ENCODE peak calls at places on chromosomes 16 and 17, in seven cellular contexts. One of them, this sample, is unnamed.

GRCh38 chr17:26818736-26819135 is 475.2 kb upstream of the WSB1 start:
- DNase-seq in breast epithelium: no peak
- DNase-seq in GM12865: peak; percentile 7
- DNase-seq in adrenal gland: no peak
- DNase-seq in Peyer's patch: no peak
- DNase-seq in GM23338: peak; percentile 3
- DNase-seq in omental fat pad: no peak
- DNase-seq in this sample: no peak

GRCh38 chr16:66470556-66470955 is 43.5 kb downstream of the BEAN1 start:
- DNase-seq in GM23338: no peak
- DNase-seq in omental fat pad: no peak
- DNase-seq in Peyer's patch: no peak
- DNase-seq in breast epithelium: no peak
- DNase-seq in adrenal gland: no peak
- DNase-seq in GM12865: no peak
- DNase-seq in this sample: no peak

GRCh38 chr16:81005644-81006471 is 827 bp downstream of the CMC2 start:
- DNase-seq in GM23338: peak; percentile 46
- DNase-seq in omental fat pad: no peak
- DNase-seq in Peyer's patch: no peak
- DNase-seq in breast epithelium: no peak
- DNase-seq in GM12865: no peak
- DNase-seq in adrenal gland: peak; percentile 81
- DNase-seq in this sample: no peak

GRCh38 chr16:83835972-83836566 is 28.3 kb downstream of the HSBP1 start:
- DNase-seq in GM12865: peak; percentile 9
- DNase-seq in omental fat pad: no peak
- DNase-seq in Peyer's patch: no peak
- DNase-seq in breast epithelium: no peak
- DNase-seq in GM23338: no peak
- DNase-seq in adrenal gland: no peak
- DNase-seq in this sample: peak; percentile 44

GRCh38 chr17:47717845-47718621 is 15.0 kb upstream of the TBX21 start:
- DNase-seq in Peyer's patch: no peak
- DNase-seq in breast epithelium: no peak
- DNase-seq in omental fat pad: no peak
- DNase-seq in adrenal gland: no peak
- DNase-seq in GM12865: no peak
- DNase-seq in GM23338: no peak
- DNase-seq in this sample: no peak

GRCh38 chr17:3448059-3448630 is 14.5 kb upstream of the OR1E2 start:
- DNase-seq in GM23338: no peak
- DNase-seq in Peyer's patch: no peak
- DNase-seq in breast epithelium: no peak
- DNase-seq in omental fat pad: no peak
- DNase-seq in adrenal gland: no peak
- DNase-seq in GM12865: no peak
- DNase-seq in this sample: no peak

GRCh38 chr16:81645303-81645702 is 133.8 kb upstream of the PLCG2 start:
- DNase-seq in Peyer's patch: no peak
- DNase-seq in adrenal gland: peak; percentile 93
- DNase-seq in breast epithelium: peak; percentile 87
- DNase-seq in GM12865: no peak
- DNase-seq in omental fat pad: no peak
- DNase-seq in GM23338: no peak
- DNase-seq in this sample: no peak

GRCh38 chr17:34761646-34762045 is 182.3 kb downstream of the TMEM132E start:
- DNase-seq in Peyer's patch: no peak
- DNase-seq in GM12865: no peak
- DNase-seq in omental fat pad: no peak
- DNase-seq in breast epithelium: no peak
- DNase-seq in GM23338: no peak
- DNase-seq in adrenal gland: no peak
- DNase-seq in this sample: no peak

GRCh38 chr17:71157297-71157696 is 963.5 kb upstream of the SOX9 start:
- DNase-seq in GM23338: no peak
- DNase-seq in Peyer's patch: no peak
- DNase-seq in adrenal gland: no peak
- DNase-seq in omental fat pad: no peak
- DNase-seq in breast epithelium: no peak
- DNase-seq in GM12865: no peak
- DNase-seq in this sample: no peak

GRCh38 chr17:29585080-29585751 is 4.2 kb downstream of the GIT1 start:
- DNase-seq in omental fat pad: no peak
- DNase-seq in GM12865: no peak
- DNase-seq in GM23338: peak; percentile 41
- DNase-seq in Peyer's patch: no peak
- DNase-seq in breast epithelium: no peak
- DNase-seq in adrenal gland: peak; percentile 23
- DNase-seq in this sample: no peak

GRCh38 chr17:42311240-42312034 is 23.1 kb downstream of the STAT5A start:
- DNase-seq in Peyer's patch: peak; percentile 62
- DNase-seq in omental fat pad: peak; percentile 73
- DNase-seq in breast epithelium: no peak
- DNase-seq in GM12865: no peak
- DNase-seq in GM23338: peak; percentile 64
- DNase-seq in adrenal gland: peak; percentile 97
- DNase-seq in this sample: peak; percentile 84

DNA sequence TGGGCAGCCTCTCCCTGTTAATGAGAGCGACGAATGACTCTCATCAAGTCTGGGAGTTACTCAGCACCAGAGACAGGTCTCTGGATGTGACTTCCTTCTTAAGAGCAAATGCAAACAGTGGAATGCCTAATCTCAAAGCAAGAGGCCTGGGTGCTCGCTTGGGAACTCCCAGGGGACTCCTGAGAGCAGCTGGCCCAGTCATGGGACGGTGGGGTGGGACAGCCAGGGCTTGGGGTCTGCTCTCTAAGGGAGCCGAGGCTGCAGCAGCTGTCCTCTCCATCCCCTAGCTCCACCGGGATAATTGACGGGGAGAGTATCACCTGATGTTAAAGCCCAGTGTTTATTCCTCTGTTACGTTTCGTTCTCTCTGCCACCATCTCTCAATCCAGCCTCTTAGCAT is 35.2 kb upstream of the CRHR1 start:
- DNase-seq in adrenal gland: no peak
- DNase-seq in breast epithelium: no peak
- DNase-seq in omental fat pad: no peak
- DNase-seq in GM12865: no peak
- DNase-seq in GM23338: no peak
- DNase-seq in Peyer's patch: no peak
- DNase-seq in this sample: no peak
- TF ChIP-seq CTCF in adrenal gland: no peak
- TF ChIP-seq CTCF in breast epithelium: no peak
- TF ChIP-seq CTCF in omental fat pad: no peak
- TF ChIP-seq CTCF in GM12865: no peak
- TF ChIP-seq CTCF in GM23338: no peak
- TF ChIP-seq CTCF in Peyer's patch: no peak
- TF ChIP-seq CTCF in this sample: no peak

GRCh38 chr17:1714488-1714979 is 4.4 kb upstream of the TLCD2 start:
- DNase-seq in Peyer's patch: peak; percentile 99
- DNase-seq in GM12865: no peak
- DNase-seq in omental fat pad: peak; percentile 98
- DNase-seq in breast epithelium: peak; percentile 93
- DNase-seq in GM23338: peak; percentile 99
- DNase-seq in adrenal gland: peak; percentile 99
- DNase-seq in this sample: peak; percentile 97

GRCh38 chr17:1716912-1717695 is 6.9 kb upstream of the TLCD2 start:
- DNase-seq in omental fat pad: peak; percentile 83
- DNase-seq in GM12865: peak; percentile 99
- DNase-seq in adrenal gland: peak; percentile 99
- DNase-seq in GM23338: peak; percentile 99
- DNase-seq in Peyer's patch: peak; percentile 87
- DNase-seq in breast epithelium: peak; percentile 85
- DNase-seq in this sample: peak; percentile 99

GRCh38 chr17:1715803-1716075 is 5.6 kb upstream of the TLCD2 start:
- DNase-seq in omental fat pad: no peak
- DNase-seq in adrenal gland: no peak
- DNase-seq in GM12865: no peak
- DNase-seq in GM23338: no peak
- DNase-seq in breast epithelium: no peak
- DNase-seq in Peyer's patch: no peak
- DNase-seq in this sample: no peak

GRCh38 chr17:1714980-1715802 is 5.0 kb upstream of the TLCD2 start:
- DNase-seq in GM12865: no peak
- DNase-seq in Peyer's patch: peak; percentile 93
- DNase-seq in breast epithelium: peak; percentile 79
- DNase-seq in adrenal gland: peak; percentile 98
- DNase-seq in GM23338: peak; percentile 74
- DNase-seq in omental fat pad: peak; percentile 72
- DNase-seq in this sample: peak; percentile 90

DNA sequence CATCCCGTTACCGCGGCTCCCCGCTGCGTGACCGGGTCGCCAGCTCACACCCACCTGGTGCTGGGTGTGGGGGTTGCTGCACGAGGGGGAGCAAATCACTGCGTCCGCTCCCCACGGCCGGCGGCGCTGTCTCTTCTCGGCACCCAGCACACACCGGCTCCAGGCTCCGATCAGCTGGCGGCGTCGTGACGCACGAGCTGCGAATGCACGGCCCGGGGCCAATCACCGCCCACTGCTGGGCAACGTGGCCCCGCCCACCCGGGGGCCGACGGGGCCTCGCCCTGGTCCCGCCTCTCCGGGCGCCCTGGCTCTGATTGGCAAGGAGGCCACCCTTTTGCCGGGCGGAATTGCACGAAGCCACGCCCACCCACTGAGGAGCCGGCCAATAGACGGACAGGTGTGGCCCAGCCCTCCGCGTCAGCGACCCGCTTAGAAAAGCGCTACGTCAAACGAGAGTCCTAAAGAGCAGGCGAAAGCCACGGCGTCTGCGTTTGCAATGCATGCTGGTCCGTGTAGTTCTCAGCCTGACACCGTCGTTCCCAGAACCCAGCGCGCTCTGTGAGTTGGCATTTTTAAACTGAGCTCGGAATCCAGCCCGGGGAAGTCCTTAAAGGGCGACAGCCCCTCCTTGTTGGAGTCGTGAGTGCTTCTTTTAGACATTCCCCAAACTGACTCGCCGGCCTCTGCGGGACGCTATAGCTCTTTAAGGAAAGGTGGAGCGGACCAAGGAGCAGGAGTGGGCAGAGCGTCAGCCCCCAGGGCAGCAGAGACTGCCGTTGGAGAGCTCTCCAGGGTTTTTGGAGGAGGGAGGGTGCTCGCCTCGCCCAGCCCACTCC is 6.1 kb upstream of the TLCD2 start:
- DNase-seq in adrenal gland: peak; percentile 100
- DNase-seq in breast epithelium: peak; percentile 100
- DNase-seq in GM23338: peak; percentile 100
- DNase-seq in GM12865: peak; percentile 100
- DNase-seq in Peyer's patch: peak; percentile 100
- DNase-seq in omental fat pad: peak; percentile 92
- DNase-seq in this sample: peak; percentile 100
- TF ChIP-seq CTCF in adrenal gland: no peak
- TF ChIP-seq CTCF in breast epithelium: no peak
- TF ChIP-seq CTCF in GM23338: no peak
- TF ChIP-seq CTCF in GM12865: peak; percentile 4
- TF ChIP-seq CTCF in Peyer's patch: no peak
- TF ChIP-seq CTCF in omental fat pad: no peak
- TF ChIP-seq CTCF in this sample: peak; percentile 21

GRCh38 chr17:77420476-77420803 is 279.7 kb downstream of the SEC14L1 start:
- DNase-seq in Peyer's patch: no peak
- DNase-seq in GM12865: no peak
- DNase-seq in GM23338: no peak
- DNase-seq in omental fat pad: no peak
- DNase-seq in breast epithelium: no peak
- DNase-seq in adrenal gland: no peak
- DNase-seq in this sample: no peak
- TF ChIP-seq CTCF in Peyer's patch: no peak
- TF ChIP-seq CTCF in GM12865: no peak
- TF ChIP-seq CTCF in GM23338: no peak
- TF ChIP-seq CTCF in omental fat pad: no peak
- TF ChIP-seq CTCF in breast epithelium: no peak
- TF ChIP-seq CTCF in adrenal gland: no peak
- TF ChIP-seq CTCF in this sample: peak; percentile 0

GRCh38 chr17:43846221-43846712 is 709 bp upstream of the CD300LG start:
- DNase-seq in GM12865: peak; percentile 65
- DNase-seq in omental fat pad: peak; percentile 90
- DNase-seq in Peyer's patch: peak; percentile 89
- DNase-seq in adrenal gland: peak; percentile 76
- DNase-seq in breast epithelium: peak; percentile 81
- DNase-seq in GM23338: peak; percentile 93
- DNase-seq in this sample: peak; percentile 25
- TF ChIP-seq CTCF in GM12865: peak; percentile 98
- TF ChIP-seq CTCF in omental fat pad: no peak
- TF ChIP-seq CTCF in Peyer's patch: peak; percentile 77
- TF ChIP-seq CTCF in adrenal gland: peak; percentile 90
- TF ChIP-seq CTCF in breast epithelium: peak; percentile 93
- TF ChIP-seq CTCF in GM23338: peak; percentile 92
- TF ChIP-seq CTCF in this sample: peak; percentile 100

DNA sequence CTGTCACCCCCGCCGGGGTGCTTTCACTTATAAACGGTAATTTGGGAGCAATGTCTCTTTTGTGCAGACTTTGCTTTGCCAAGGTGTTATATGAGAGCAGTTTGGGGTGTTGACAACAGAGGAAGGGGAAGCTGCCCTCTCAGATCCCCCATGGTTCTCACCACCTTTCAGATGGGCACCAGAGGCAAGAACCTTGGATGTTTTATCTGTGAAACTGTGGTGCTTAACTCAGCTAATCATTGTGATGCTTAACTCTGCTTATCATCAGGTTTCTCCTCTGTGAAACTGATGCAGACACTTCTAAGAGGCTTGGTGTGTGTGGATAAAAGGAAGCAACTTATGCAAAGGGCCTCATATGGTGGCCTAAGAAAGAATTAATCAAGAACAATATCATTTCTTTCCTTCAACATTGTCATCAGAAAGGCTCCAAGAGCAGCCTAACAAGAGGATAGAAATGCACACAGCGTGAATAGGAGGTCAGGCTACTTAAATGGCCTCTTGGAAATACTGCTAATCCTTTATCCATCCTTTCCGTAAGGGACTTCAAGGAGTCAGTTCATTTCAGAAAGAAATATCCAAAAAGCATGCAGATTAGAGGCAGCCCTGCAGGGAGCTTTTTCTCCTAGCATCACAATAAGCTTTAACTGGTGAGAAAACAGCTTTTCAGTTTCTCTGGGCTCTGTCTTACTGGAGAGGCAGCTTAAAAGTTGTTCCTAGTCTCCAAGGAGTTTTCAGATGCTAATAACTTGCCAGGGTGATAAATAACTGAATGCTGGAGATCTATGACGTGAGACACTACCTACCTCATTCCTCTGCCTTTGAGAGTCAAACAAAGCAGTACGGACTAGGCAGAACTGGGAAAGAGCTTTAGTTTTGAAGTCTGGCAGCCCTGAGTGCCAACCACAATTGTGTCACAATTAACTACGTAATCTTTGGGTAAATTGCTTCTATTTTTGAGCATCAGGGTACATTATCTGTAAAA is 55.0 kb upstream of the CLEC3A start:
- DNase-seq in Peyer's patch: no peak
- DNase-seq in omental fat pad: no peak
- DNase-seq in GM12865: no peak
- DNase-seq in adrenal gland: no peak
- DNase-seq in breast epithelium: no peak
- DNase-seq in GM23338: peak; percentile 82
- DNase-seq in this sample: no peak
- TF ChIP-seq CTCF in Peyer's patch: no peak
- TF ChIP-seq CTCF in omental fat pad: no peak
- TF ChIP-seq CTCF in GM12865: no peak
- TF ChIP-seq CTCF in adrenal gland: no peak
- TF ChIP-seq CTCF in breast epithelium: no peak
- TF ChIP-seq CTCF in GM23338: no peak
- TF ChIP-seq CTCF in this sample: no peak

GRCh38 chr16:12260647-12261262 is 284.2 kb downstream of the SNX29 start:
- DNase-seq in breast epithelium: no peak
- DNase-seq in adrenal gland: no peak
- DNase-seq in Peyer's patch: no peak
- DNase-seq in GM12865: no peak
- DNase-seq in omental fat pad: no peak
- DNase-seq in GM23338: peak; percentile 93
- DNase-seq in this sample: no peak
- TF ChIP-seq CTCF in breast epithelium: no peak
- TF ChIP-seq CTCF in adrenal gland: no peak
- TF ChIP-seq CTCF in Peyer's patch: no peak
- TF ChIP-seq CTCF in GM12865: no peak
- TF ChIP-seq CTCF in omental fat pad: no peak
- TF ChIP-seq CTCF in GM23338: peak; percentile 45
- TF ChIP-seq CTCF in this sample: no peak

This sample was measured in AG09319.